ENCODE peak calls at places on chromosomes 13 and 19, in seven cellular contexts. One of them, this sample, is unnamed.

GRCh38 chr13:39779337-39780270 is 124.1 kb downstream of the COG6 start:
- DNase-seq in SJSA1: peak; percentile 52
- DNase-seq in neural progenitor cell: no peak
- DNase-seq in BE2C: no peak
- DNase-seq in fibroblast of lung: peak; percentile 12
- DNase-seq in CD8-positive, alpha-beta memory T cell: peak; percentile 66
- DNase-seq in pancreas: no peak
- DNase-seq in this sample: no peak

GRCh38 chr19:19428746-19429145 is 23.3 kb downstream of the GATAD2A start:
- DNase-seq in pancreas: no peak
- DNase-seq in neural progenitor cell: no peak
- DNase-seq in fibroblast of lung: no peak
- DNase-seq in CD8-positive, alpha-beta memory T cell: no peak
- DNase-seq in SJSA1: no peak
- DNase-seq in BE2C: no peak
- DNase-seq in this sample: no peak

GRCh38 chr19:15251010-15251748 is 18.9 kb upstream of the EPHX3 start:
- DNase-seq in pancreas: no peak
- DNase-seq in CD8-positive, alpha-beta memory T cell: no peak
- DNase-seq in BE2C: no peak
- DNase-seq in fibroblast of lung: peak; percentile 63
- DNase-seq in SJSA1: peak; percentile 83
- DNase-seq in neural progenitor cell: no peak
- DNase-seq in this sample: peak; percentile 56

GRCh38 chr19:39202998-39203355 is 1.1 kb downstream of the SYCN start:
- DNase-seq in fibroblast of lung: no peak
- DNase-seq in BE2C: no peak
- DNase-seq in SJSA1: no peak
- DNase-seq in CD8-positive, alpha-beta memory T cell: no peak
- DNase-seq in pancreas: peak; percentile 31
- DNase-seq in neural progenitor cell: no peak
- DNase-seq in this sample: no peak

GRCh38 chr13:37747071-37747612 is 122.4 kb downstream of the TRPC4 start:
- DNase-seq in pancreas: no peak
- DNase-seq in BE2C: no peak
- DNase-seq in neural progenitor cell: no peak
- DNase-seq in SJSA1: no peak
- DNase-seq in CD8-positive, alpha-beta memory T cell: no peak
- DNase-seq in fibroblast of lung: peak; percentile 91
- DNase-seq in this sample: no peak

GRCh38 chr13:50543767-50544166 is 299.7 kb downstream of the DLEU7 start:
- DNase-seq in fibroblast of lung: peak; percentile 94
- DNase-seq in CD8-positive, alpha-beta memory T cell: no peak
- DNase-seq in neural progenitor cell: peak; percentile 26
- DNase-seq in BE2C: no peak
- DNase-seq in pancreas: no peak
- DNase-seq in SJSA1: no peak
- DNase-seq in this sample: no peak

GRCh38 chr19:15072930-15073647 is 8.9 kb upstream of the OR1I1 start:
- DNase-seq in neural progenitor cell: peak; percentile 7
- DNase-seq in SJSA1: no peak
- DNase-seq in fibroblast of lung: no peak
- DNase-seq in CD8-positive, alpha-beta memory T cell: no peak
- DNase-seq in BE2C: peak; percentile 18
- DNase-seq in pancreas: no peak
- DNase-seq in this sample: no peak

GRCh38 chr13:21691928-21692327 is 21.1 kb downstream of the FGF9 start:
- DNase-seq in neural progenitor cell: no peak
- DNase-seq in BE2C: no peak
- DNase-seq in fibroblast of lung: no peak
- DNase-seq in CD8-positive, alpha-beta memory T cell: no peak
- DNase-seq in SJSA1: no peak
- DNase-seq in pancreas: no peak
- DNase-seq in this sample: no peak

GRCh38 chr19:7257148-7258041 is 36.8 kb downstream of the INSR start:
- DNase-seq in SJSA1: no peak
- DNase-seq in neural progenitor cell: no peak
- DNase-seq in BE2C: peak; percentile 29
- DNase-seq in pancreas: peak; percentile 88
- DNase-seq in fibroblast of lung: peak; percentile 32
- DNase-seq in CD8-positive, alpha-beta memory T cell: no peak
- DNase-seq in this sample: peak; percentile 4

GRCh38 chr19:32748497-32748896 is 28.9 kb downstream of the TDRD12 start:
- DNase-seq in CD8-positive, alpha-beta memory T cell: no peak
- DNase-seq in BE2C: no peak
- DNase-seq in fibroblast of lung: no peak
- DNase-seq in SJSA1: no peak
- DNase-seq in neural progenitor cell: peak; percentile 54
- DNase-seq in pancreas: no peak
- DNase-seq in this sample: no peak

GRCh38 chr13:113001251-113002140 is 32.5 kb downstream of the MCF2L start:
- DNase-seq in BE2C: peak; percentile 91
- DNase-seq in neural progenitor cell: peak; percentile 84
- DNase-seq in pancreas: peak; percentile 77
- DNase-seq in CD8-positive, alpha-beta memory T cell: no peak
- DNase-seq in fibroblast of lung: peak; percentile 6
- DNase-seq in SJSA1: no peak
- DNase-seq in this sample: no peak

GRCh38 chr13:77733674-77734073 is 36.2 kb downstream of the SLAIN1 start:
- DNase-seq in pancreas: no peak
- DNase-seq in CD8-positive, alpha-beta memory T cell: no peak
- DNase-seq in SJSA1: no peak
- DNase-seq in BE2C: no peak
- DNase-seq in neural progenitor cell: no peak
- DNase-seq in fibroblast of lung: no peak
- DNase-seq in this sample: no peak

GRCh38 chr13:41767801-41768200 is 193.1 kb downstream of the VWA8 start:
- DNase-seq in CD8-positive, alpha-beta memory T cell: no peak
- DNase-seq in SJSA1: no peak
- DNase-seq in BE2C: no peak
- DNase-seq in neural progenitor cell: no peak
- DNase-seq in pancreas: no peak
- DNase-seq in fibroblast of lung: peak; percentile 33
- DNase-seq in this sample: no peak

GRCh38 chr13:25876256-25876655 is 175.6 kb downstream of the SHISA2 start:
- DNase-seq in CD8-positive, alpha-beta memory T cell: no peak
- DNase-seq in pancreas: no peak
- DNase-seq in BE2C: no peak
- DNase-seq in fibroblast of lung: no peak
- DNase-seq in neural progenitor cell: no peak
- DNase-seq in SJSA1: no peak
- DNase-seq in this sample: no peak

GRCh38 chr13:44305845-44306244 is 67.8 kb upstream of the SERP2 start:
- DNase-seq in neural progenitor cell: peak; percentile 34
- DNase-seq in BE2C: no peak
- DNase-seq in fibroblast of lung: peak; percentile 50
- DNase-seq in pancreas: no peak
- DNase-seq in SJSA1: no peak
- DNase-seq in CD8-positive, alpha-beta memory T cell: no peak
- DNase-seq in this sample: no peak

GRCh38 chr13:74871671-74872070 is 610.3 kb downstream of the TBC1D4 start:
- DNase-seq in SJSA1: no peak
- DNase-seq in pancreas: no peak
- DNase-seq in BE2C: no peak
- DNase-seq in CD8-positive, alpha-beta memory T cell: no peak
- DNase-seq in neural progenitor cell: no peak
- DNase-seq in fibroblast of lung: no peak
- DNase-seq in this sample: no peak

DNA sequence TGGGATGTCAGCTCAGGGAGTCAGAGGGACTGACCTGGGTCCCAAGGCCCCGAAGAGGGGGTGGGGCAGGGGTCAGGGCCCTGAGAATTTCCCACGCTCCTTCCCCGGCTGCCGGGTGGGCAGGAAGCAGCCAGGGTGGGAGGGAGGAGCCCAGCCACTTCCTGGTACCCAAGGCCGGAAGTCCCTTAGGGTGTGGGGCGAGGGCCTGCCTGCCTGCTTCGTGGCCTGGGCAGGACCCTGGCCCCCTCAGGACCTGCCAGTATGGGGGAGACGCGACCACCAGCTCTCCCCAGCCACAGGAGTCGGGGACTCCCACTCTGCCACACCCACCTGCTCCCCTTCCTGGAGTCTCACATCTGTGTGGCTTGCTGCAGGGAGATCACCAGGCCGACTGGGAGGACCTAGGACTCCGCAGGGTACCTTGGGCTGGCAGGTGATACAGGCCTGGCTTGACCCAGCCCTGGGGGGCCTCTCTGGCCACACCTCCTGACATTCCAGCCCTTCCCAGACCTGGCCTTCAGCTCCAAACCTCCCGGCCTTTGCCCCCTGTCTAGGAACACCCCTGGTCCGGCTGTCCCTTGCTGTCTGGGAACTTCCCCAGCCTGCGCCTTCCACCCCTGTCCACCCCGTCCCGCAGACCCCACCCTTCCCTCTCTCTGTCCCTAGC is 9.8 kb upstream of the CIRBP start:
- DNase-seq in SJSA1: peak; percentile 83
- DNase-seq in fibroblast of lung: peak; percentile 71
- DNase-seq in CD8-positive, alpha-beta memory T cell: peak; percentile 86
- DNase-seq in BE2C: peak; percentile 63
- DNase-seq in neural progenitor cell: peak; percentile 71
- DNase-seq in pancreas: peak; percentile 71
- DNase-seq in this sample: no peak
- H3K4me1 ChIP-seq in SJSA1: peaks cover 78% of the 10 kb centered on the region
- H3K4me1 ChIP-seq in fibroblast of lung: peaks cover 57% of the 10 kb centered on the region
- H3K4me1 ChIP-seq in CD8-positive, alpha-beta memory T cell: peaks cover 77% of the 10 kb centered on the region
- H3K4me1 ChIP-seq in BE2C: peaks cover 36% of the 10 kb centered on the region
- H3K4me1 ChIP-seq in neural progenitor cell: peaks cover 41% of the 10 kb centered on the region
- H3K4me1 ChIP-seq in pancreas: peaks cover 31% of the 10 kb centered on the region
- H3K4me1 ChIP-seq in this sample: peaks cover 60% of the 10 kb centered on the region

DNA sequence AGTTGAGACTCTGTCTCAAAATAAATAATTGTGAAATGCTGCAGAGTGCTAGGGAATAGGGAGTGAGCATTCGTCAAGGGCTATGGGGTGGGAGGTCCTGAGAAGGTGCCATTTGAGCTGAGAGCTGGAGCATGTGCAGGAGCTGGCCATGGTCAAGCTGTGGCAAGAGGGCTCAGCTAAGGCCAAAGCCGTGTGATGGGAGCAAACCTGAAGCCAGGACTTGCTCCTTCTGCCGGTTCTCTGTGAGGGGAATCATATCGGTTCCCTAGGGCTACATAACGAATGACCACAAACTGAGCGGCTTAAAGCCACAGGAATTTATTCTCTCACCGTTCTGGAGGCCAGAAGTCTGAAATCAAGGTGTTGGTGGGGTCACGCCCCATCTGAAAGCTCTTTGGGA is 2.4 kb downstream of the PGLS start:
- DNase-seq in neural progenitor cell: no peak
- DNase-seq in pancreas: no peak
- DNase-seq in CD8-positive, alpha-beta memory T cell: no peak
- DNase-seq in SJSA1: no peak
- DNase-seq in BE2C: no peak
- DNase-seq in fibroblast of lung: no peak
- DNase-seq in this sample: no peak
- H3K4me1 ChIP-seq in neural progenitor cell: peaks cover 6% of the 10 kb centered on the region
- H3K4me1 ChIP-seq in pancreas: peaks cover 10% of the 10 kb centered on the region
- H3K4me1 ChIP-seq in CD8-positive, alpha-beta memory T cell: peaks cover 21% of the 10 kb centered on the region
- H3K4me1 ChIP-seq in SJSA1: peaks cover 16% of the 10 kb centered on the region
- H3K4me1 ChIP-seq in BE2C: no peaks in the 10 kb centered on the region
- H3K4me1 ChIP-seq in fibroblast of lung: no peaks in the 10 kb centered on the region
- H3K4me1 ChIP-seq in this sample: peaks cover 27% of the 10 kb centered on the region

DNA sequence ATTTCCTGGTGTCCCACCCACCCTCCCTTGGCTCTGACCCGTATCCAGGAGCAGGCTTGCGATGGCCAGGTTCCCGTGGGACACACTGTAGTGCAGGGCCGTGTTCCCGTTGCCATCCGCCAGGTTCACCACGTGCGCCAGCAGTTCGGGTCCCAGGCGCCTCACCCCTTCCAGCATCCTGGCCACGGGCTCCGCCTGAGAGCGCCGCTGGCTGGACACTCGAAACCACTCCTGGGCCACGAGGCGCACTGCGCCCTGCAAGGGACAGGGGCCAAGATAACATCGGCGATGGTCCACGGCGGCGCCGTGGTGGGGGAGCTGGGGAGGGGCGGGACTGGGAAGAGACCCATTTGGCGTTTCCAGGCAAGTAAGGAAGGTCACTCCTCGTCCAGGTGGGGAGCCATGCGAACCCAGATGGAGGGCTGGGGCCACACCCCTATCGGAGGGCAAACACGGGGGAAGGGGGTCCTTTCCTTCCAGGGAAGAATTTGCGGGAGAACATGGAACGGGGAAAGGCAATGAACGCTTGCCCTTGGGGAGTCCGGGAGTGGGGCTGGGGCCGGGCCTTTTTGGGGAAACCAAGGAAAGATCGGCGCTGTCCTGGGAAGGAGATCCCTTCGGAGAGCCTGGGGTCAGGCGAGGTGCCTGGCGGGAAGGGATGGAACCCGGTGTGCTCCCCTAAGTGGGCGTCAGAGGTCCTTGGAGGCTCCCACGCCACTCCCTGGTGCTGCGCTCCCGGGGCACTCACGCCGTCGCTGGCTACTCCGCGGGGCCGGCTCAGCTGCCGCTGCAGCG is 9.9 kb downstream of the KANK3 start:
- DNase-seq in BE2C: no peak
- DNase-seq in neural progenitor cell: peak; percentile 48
- DNase-seq in SJSA1: no peak
- DNase-seq in pancreas: no peak
- DNase-seq in fibroblast of lung: no peak
- DNase-seq in CD8-positive, alpha-beta memory T cell: no peak
- DNase-seq in this sample: no peak
- H3K4me1 ChIP-seq in BE2C: no peaks in the 10 kb centered on the region
- H3K4me1 ChIP-seq in neural progenitor cell: peaks cover 9% of the 10 kb centered on the region
- H3K4me1 ChIP-seq in SJSA1: peaks cover 22% of the 10 kb centered on the region
- H3K4me1 ChIP-seq in pancreas: no peaks in the 10 kb centered on the region
- H3K4me1 ChIP-seq in fibroblast of lung: no peaks in the 10 kb centered on the region
- H3K4me1 ChIP-seq in CD8-positive, alpha-beta memory T cell: peaks cover 7% of the 10 kb centered on the region
- H3K4me1 ChIP-seq in this sample: peaks cover 4% of the 10 kb centered on the region

GRCh38 chr13:91307887-91308286 is 39.6 kb upstream of the MIR17HG start:
- DNase-seq in SJSA1: no peak
- DNase-seq in CD8-positive, alpha-beta memory T cell: no peak
- DNase-seq in BE2C: no peak
- DNase-seq in pancreas: no peak
- DNase-seq in neural progenitor cell: no peak
- DNase-seq in fibroblast of lung: no peak
- DNase-seq in this sample: no peak

GRCh38 chr13:91302070-91302469 is 45.4 kb upstream of the MIR17HG start:
- DNase-seq in pancreas: no peak
- DNase-seq in fibroblast of lung: no peak
- DNase-seq in BE2C: no peak
- DNase-seq in SJSA1: no peak
- DNase-seq in CD8-positive, alpha-beta memory T cell: no peak
- DNase-seq in neural progenitor cell: no peak
- DNase-seq in this sample: no peak

GRCh38 chr13:91308299-91308698 is 39.2 kb upstream of the MIR17HG start:
- DNase-seq in fibroblast of lung: no peak
- DNase-seq in pancreas: no peak
- DNase-seq in CD8-positive, alpha-beta memory T cell: no peak
- DNase-seq in neural progenitor cell: peak; percentile 31
- DNase-seq in SJSA1: no peak
- DNase-seq in BE2C: no peak
- DNase-seq in this sample: no peak

GRCh38 chr13:91305652-91306051 is 41.8 kb upstream of the MIR17HG start:
- DNase-seq in pancreas: no peak
- DNase-seq in SJSA1: no peak
- DNase-seq in BE2C: no peak
- DNase-seq in fibroblast of lung: no peak
- DNase-seq in CD8-positive, alpha-beta memory T cell: no peak
- DNase-seq in neural progenitor cell: no peak
- DNase-seq in this sample: no peak

DNA sequence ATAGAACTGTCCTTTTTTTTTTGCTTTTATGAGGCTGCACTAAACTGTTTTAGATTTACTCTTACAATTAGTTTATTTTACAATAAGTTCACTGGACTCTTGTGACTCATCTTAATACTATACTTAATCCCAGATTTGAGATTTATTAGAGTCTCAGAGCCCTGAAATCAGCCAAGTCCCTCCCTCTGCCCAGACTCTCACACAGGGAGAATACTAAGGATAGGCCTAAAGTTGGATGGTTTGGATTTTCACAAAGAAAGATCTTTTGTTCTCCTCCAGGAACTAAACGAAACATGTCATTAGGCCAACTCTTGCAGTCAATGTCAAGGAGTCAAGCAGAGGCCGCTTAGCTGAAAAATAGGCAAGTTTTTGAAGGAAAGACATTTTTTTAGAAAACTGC is 42.7 kb upstream of the MIR17HG start:
- DNase-seq in pancreas: no peak
- DNase-seq in SJSA1: no peak
- DNase-seq in neural progenitor cell: no peak
- DNase-seq in CD8-positive, alpha-beta memory T cell: no peak
- DNase-seq in BE2C: no peak
- DNase-seq in fibroblast of lung: peak; percentile 10
- DNase-seq in this sample: no peak
- H3K4me1 ChIP-seq in pancreas: no peaks in the 10 kb centered on the region
- H3K4me1 ChIP-seq in SJSA1: no peaks in the 10 kb centered on the region
- H3K4me1 ChIP-seq in neural progenitor cell: no peaks in the 10 kb centered on the region
- H3K4me1 ChIP-seq in CD8-positive, alpha-beta memory T cell: no peaks in the 10 kb centered on the region
- H3K4me1 ChIP-seq in BE2C: no peaks in the 10 kb centered on the region
- H3K4me1 ChIP-seq in fibroblast of lung: no peaks in the 10 kb centered on the region
- H3K4me1 ChIP-seq in this sample: no peaks in the 10 kb centered on the region